ENCODE peak calls at places on chromosomes 3 and 15, in nine cellular contexts. Z is AG04449, R is lower lobe of right lung, A is PC-3, K is ovary, U is HCT116, T is kidney epithelial cell, P is heart right ventricle, G is esophagus muscularis mucosa. H is an unnamed sample.
A peak's percentile ranks its signal among the peaks of the same experiment; 100 is the strongest.

GRCh38 chr15:78082106-78082742 is 4.7 kb upstream of the TBC1D2B start:
- DNase-seq in Z (no peak), R (no peak), A (no peak), K (no peak), U (no peak), T (no peak), P (no peak), G (no peak), H (no peak)

GRCh38 chr3:170154569-170155143 is 26.9 kb downstream of the PHC3 start:
- DNase-seq in Z (no peak), R (no peak), A (no peak), K (no peak), U (no peak), T (no peak), P (no peak), G (no peak), H (no peak)

GRCh38 chr3:31523543-31523942 is 9.2 kb upstream of the STT3B start:
- DNase-seq in Z (no peak), R (no peak), A (no peak), K (no peak), U (no peak), T (no peak), P (no peak), G (no peak), H (no peak)

GRCh38 chr15:86135030-86135429 is 55.4 kb downstream of the AGBL1 start:
- DNase-seq in Z (no peak), R (no peak), A (no peak), K (no peak), U (no peak), T (no peak), P (no peak), G (no peak), H (no peak)

GRCh38 chr3:172646439-172647015 is 64.3 kb downstream of the NCEH1 start:
- DNase-seq in Z (no peak), R (no peak), A (peak; percentile 41), K (no peak), U (no peak), T (no peak), P (no peak), G (peak; percentile 55), H (no peak)

GRCh38 chr15:32952901-32953889 is 235.4 kb downstream of the GREM1 start:
- DNase-seq in Z (no peak), R (no peak), A (no peak), K (no peak), U (no peak), T (no peak), P (no peak), G (no peak), H (no peak)

GRCh38 chr3:42732829-42733459 is 30.3 kb upstream of the HHATL start:
- DNase-seq in Z (no peak), R (no peak), A (peak; percentile 7), K (no peak), U (no peak), T (no peak), P (no peak), G (no peak), H (no peak)

GRCh38 chr15:66946578-66947164 is 118.7 kb upstream of the SMAD3 start:
- DNase-seq in Z (no peak), R (peak; percentile 76), A (peak; percentile 79), K (peak; percentile 80), U (peak; percentile 49), T (no peak), P (peak; percentile 63), G (no peak), H (no peak)

GRCh38 chr3:81914254-81914653 is 152.8 kb upstream of the GBE1 start:
- DNase-seq in Z (no peak), R (no peak), A (no peak), K (no peak), U (no peak), T (no peak), P (no peak), G (no peak), H (no peak)

GRCh38 chr3:89570465-89570864 is 463.0 kb downstream of the EPHA3 start:
- DNase-seq in Z (no peak), R (peak; percentile 36), A (no peak), K (no peak), U (no peak), T (no peak), P (no peak), G (no peak), H (no peak)

GRCh38 chr3:29004885-29005599 is 275.8 kb upstream of the RBMS3 start:
- DNase-seq in Z (no peak), R (no peak), A (no peak), K (no peak), U (no peak), T (no peak), P (no peak), G (no peak), H (no peak)

GRCh38 chr3:49674491-49674983 is 386 bp downstream of the APEH start:
- DNase-seq in Z (no peak), R (no peak), A (no peak), K (no peak), U (no peak), T (no peak), P (no peak), G (no peak), H (no peak)

GRCh38 chr15:44710236-44711088 is 661 bp downstream of the PATL2 start:
- DNase-seq in Z (no peak), R (peak; percentile 75), A (peak; percentile 18), K (no peak), U (no peak), T (no peak), P (no peak), G (no peak), H (no peak)

DNA sequence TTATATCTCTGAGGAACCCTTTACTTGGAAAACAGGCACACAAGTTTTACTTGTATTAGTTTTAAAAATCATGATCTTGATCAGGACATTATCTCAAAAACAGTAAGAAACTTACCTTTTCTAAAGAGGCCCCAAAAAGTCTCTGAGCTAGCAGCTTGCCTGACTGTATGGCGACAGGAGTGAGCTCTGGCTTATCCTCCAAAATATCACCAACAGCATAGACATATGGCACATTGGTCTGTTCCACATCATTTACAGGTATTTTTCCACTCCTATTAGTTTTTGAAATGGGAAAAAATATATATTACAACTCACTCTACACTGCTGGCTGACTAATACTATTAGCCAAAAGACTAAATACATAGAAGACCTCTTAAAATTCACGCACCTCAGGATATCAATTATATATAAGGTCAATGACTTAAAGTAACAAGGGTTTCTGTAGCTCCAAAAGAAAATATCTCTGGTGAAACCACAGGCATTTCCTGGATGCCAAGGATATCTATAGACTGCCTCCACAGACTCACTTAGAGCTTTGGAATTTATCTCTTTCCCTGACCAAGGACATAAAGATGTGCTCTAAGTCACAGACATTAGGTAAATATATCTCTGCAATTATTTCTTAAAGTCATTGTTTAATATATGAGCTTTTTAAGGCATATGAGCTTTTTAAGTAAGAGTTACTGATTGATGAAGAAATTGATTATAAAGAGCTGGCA is 33.1 kb downstream of the TXNRD3 start:
- DNase-seq in Z (peak; percentile 49), R (no peak), A (peak; percentile 43), K (no peak), U (no peak), T (no peak), P (no peak), G (no peak), H (no peak)
- TF ChIP-seq CTCF in Z (no peak), R (no peak), A (no peak), K (no peak), U (no peak), T (no peak), P (no peak), G (no peak), H (no peak)

GRCh38 chr3:12719541-12719940 is 39.5 kb downstream of the TMEM40 start:
- DNase-seq in Z (no peak), R (no peak), A (no peak), K (no peak), U (no peak), T (no peak), P (no peak), G (no peak), H (no peak)

GRCh38 chr3:12719984-12720656 is 38.9 kb downstream of the TMEM40 start:
- DNase-seq in Z (no peak), R (peak; percentile 73), A (peak; percentile 90), K (peak; percentile 74), U (peak; percentile 75), T (peak; percentile 77), P (peak; percentile 63), G (peak; percentile 93), H (no peak)

GRCh38 chr3:12714278-12714677 is 44.8 kb downstream of the TMEM40 start:
- DNase-seq in Z (no peak), R (no peak), A (no peak), K (no peak), U (no peak), T (no peak), P (no peak), G (no peak), H (no peak)

GRCh38 chr3:12722205-12722604 is 36.9 kb downstream of the TMEM40 start:
- DNase-seq in Z (no peak), R (no peak), A (no peak), K (no peak), U (no peak), T (no peak), P (no peak), G (no peak), H (no peak)

DNA sequence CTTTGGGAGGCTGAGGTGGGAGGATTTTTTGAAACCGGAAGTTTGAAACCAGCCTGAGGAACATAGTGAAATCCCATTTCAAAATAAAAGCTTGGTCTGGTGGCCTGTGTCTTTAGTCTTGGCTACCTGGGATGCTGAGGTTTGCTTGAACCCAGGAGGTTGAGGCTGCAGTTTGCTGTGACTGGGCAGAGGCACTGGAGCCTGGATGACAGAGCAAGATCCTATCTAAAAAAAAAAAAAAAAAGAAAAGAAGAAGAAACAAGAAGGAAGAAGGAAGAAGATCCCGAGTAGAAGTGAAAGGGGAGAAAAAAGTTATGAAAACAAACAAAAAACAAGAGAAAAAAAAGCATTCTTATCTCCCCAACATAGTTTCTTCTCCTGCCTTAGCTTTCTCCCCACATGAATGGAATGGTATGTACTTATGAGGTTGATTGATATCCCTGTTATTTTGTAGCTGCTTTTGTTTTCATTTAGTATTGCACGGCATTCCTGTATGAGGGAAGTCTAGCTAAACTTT is 42.4 kb downstream of the TMEM40 start:
- DNase-seq in Z (no peak), R (no peak), A (no peak), K (no peak), U (no peak), T (no peak), P (no peak), G (no peak), H (no peak)
- TF ChIP-seq CTCF in Z (no peak), R (no peak), A (no peak), K (no peak), U (no peak), T (no peak), P (no peak), G (no peak), H (no peak)

GRCh38 chr3:12954891-12955650 is 113.7 kb upstream of the RPL32 start:
- DNase-seq in Z (no peak), R (peak; percentile 82), A (no peak), K (peak; percentile 49), U (no peak), T (no peak), P (peak; percentile 88), G (peak; percentile 93), H (no peak)
- TF ChIP-seq CTCF in Z (no peak), R (peak; percentile 20), A (no peak), K (no peak), U (no peak), T (no peak), P (peak; percentile 56), G (peak; percentile 35), H (peak; percentile 54)

GRCh38 chr3:24607281-24607680 is 112.6 kb upstream of the THRB start:
- DNase-seq in Z (no peak), R (no peak), A (peak; percentile 28), K (no peak), U (no peak), T (no peak), P (no peak), G (no peak), H (no peak)
- TF ChIP-seq CTCF in Z (no peak), R (no peak), A (peak; percentile 34), K (no peak), U (no peak), T (no peak), P (no peak), G (no peak), H (peak; percentile 17)

GRCh38 chr3:143120716-143121239 is 1.2 kb downstream of the CHST2 start:
- DNase-seq in Z (no peak), R (peak; percentile 46), A (peak; percentile 16), K (no peak), U (no peak), T (no peak), P (peak; percentile 18), G (no peak), H (no peak)
- TF ChIP-seq CTCF in Z (peak; percentile 41), R (no peak), A (no peak), K (no peak), U (no peak), T (peak; percentile 12), P (no peak), G (no peak), H (no peak)

H was measured in chondrocyte.